ENCODE peak calls at places on chromosomes 13 and 19, in five cellular contexts. One of them, this sample, is unnamed.
A peak's percentile ranks its signal among the peaks of the same experiment; 100 is the strongest.

GRCh38 chr13:109782066-109782822 is 4.1 kb downstream of the IRS2 start:
- DNase-seq in WERI-Rb-1: no peak
- DNase-seq in naive thymus-derived CD4-positive, alpha-beta T cell: no peak
- DNase-seq in mucosa of descending colon: peak; percentile 32
- DNase-seq in cardiac fibroblast: no peak
- DNase-seq in this sample: no peak

GRCh38 chr13:20882206-20882605 is 20.3 kb downstream of the XPO4 start:
- DNase-seq in WERI-Rb-1: peak; percentile 74
- DNase-seq in naive thymus-derived CD4-positive, alpha-beta T cell: no peak
- DNase-seq in mucosa of descending colon: no peak
- DNase-seq in cardiac fibroblast: peak; percentile 14
- DNase-seq in this sample: no peak

GRCh38 chr13:47114030-47114429 is 217.2 kb upstream of the HTR2A start:
- DNase-seq in WERI-Rb-1: no peak
- DNase-seq in naive thymus-derived CD4-positive, alpha-beta T cell: no peak
- DNase-seq in mucosa of descending colon: no peak
- DNase-seq in cardiac fibroblast: peak; percentile 33
- DNase-seq in this sample: no peak

GRCh38 chr13:51726446-51727185 is 77.3 kb downstream of the DHRS12 start:
- DNase-seq in WERI-Rb-1: no peak
- DNase-seq in naive thymus-derived CD4-positive, alpha-beta T cell: no peak
- DNase-seq in mucosa of descending colon: no peak
- DNase-seq in cardiac fibroblast: peak; percentile 92
- DNase-seq in this sample: no peak

GRCh38 chr13:102642475-102642874 is 45.7 kb downstream of the TPP2 start:
- DNase-seq in WERI-Rb-1: peak; percentile 33
- DNase-seq in naive thymus-derived CD4-positive, alpha-beta T cell: no peak
- DNase-seq in mucosa of descending colon: peak; percentile 43
- DNase-seq in cardiac fibroblast: peak; percentile 10
- DNase-seq in this sample: no peak

GRCh38 chr13:39536906-39537305 is 66.1 kb downstream of the LHFPL6 start:
- DNase-seq in WERI-Rb-1: no peak
- DNase-seq in naive thymus-derived CD4-positive, alpha-beta T cell: no peak
- DNase-seq in mucosa of descending colon: no peak
- DNase-seq in cardiac fibroblast: no peak
- DNase-seq in this sample: no peak

GRCh38 chr13:97446448-97446847 is 12.5 kb downstream of the RAP2A start:
- DNase-seq in WERI-Rb-1: no peak
- DNase-seq in naive thymus-derived CD4-positive, alpha-beta T cell: no peak
- DNase-seq in mucosa of descending colon: no peak
- DNase-seq in cardiac fibroblast: no peak
- DNase-seq in this sample: no peak

GRCh38 chr19:15025237-15025636 is 24.0 kb upstream of the CASP14 start:
- DNase-seq in WERI-Rb-1: no peak
- DNase-seq in naive thymus-derived CD4-positive, alpha-beta T cell: no peak
- DNase-seq in mucosa of descending colon: no peak
- DNase-seq in cardiac fibroblast: no peak
- DNase-seq in this sample: no peak

GRCh38 chr19:290539-291521 is at the start of gene PLPP2:
- DNase-seq in WERI-Rb-1: no peak
- DNase-seq in naive thymus-derived CD4-positive, alpha-beta T cell: no peak
- DNase-seq in mucosa of descending colon: peak; percentile 83
- DNase-seq in cardiac fibroblast: peak; percentile 36
- DNase-seq in this sample: no peak

GRCh38 chr19:16330368-16330801 is 5.8 kb downstream of the KLF2 start:
- DNase-seq in WERI-Rb-1: no peak
- DNase-seq in naive thymus-derived CD4-positive, alpha-beta T cell: peak; percentile 94
- DNase-seq in mucosa of descending colon: peak; percentile 72
- DNase-seq in cardiac fibroblast: peak; percentile 81
- DNase-seq in this sample: peak; percentile 94

GRCh38 chr19:35178701-35179100 is 24.2 kb downstream of the FXYD5 start:
- DNase-seq in WERI-Rb-1: no peak
- DNase-seq in naive thymus-derived CD4-positive, alpha-beta T cell: no peak
- DNase-seq in mucosa of descending colon: no peak
- DNase-seq in cardiac fibroblast: peak; percentile 44
- DNase-seq in this sample: no peak

GRCh38 chr19:13079542-13079986 is 23.1 kb downstream of the LYL1 start:
- DNase-seq in WERI-Rb-1: no peak
- DNase-seq in naive thymus-derived CD4-positive, alpha-beta T cell: no peak
- DNase-seq in mucosa of descending colon: peak; percentile 89
- DNase-seq in cardiac fibroblast: peak; percentile 64
- DNase-seq in this sample: no peak

GRCh38 chr19:11195169-11195568 is 2.2 kb downstream of the KANK2 start:
- DNase-seq in WERI-Rb-1: no peak
- DNase-seq in naive thymus-derived CD4-positive, alpha-beta T cell: no peak
- DNase-seq in mucosa of descending colon: no peak
- DNase-seq in cardiac fibroblast: peak; percentile 35
- DNase-seq in this sample: no peak
- H3K4me3 ChIP-seq in WERI-Rb-1: no peak overlapping the region
- H3K4me3 ChIP-seq in naive thymus-derived CD4-positive, alpha-beta T cell: no peak overlapping the region
- H3K4me3 ChIP-seq in mucosa of descending colon: no peak overlapping the region
- H3K4me3 ChIP-seq in cardiac fibroblast: peak overlapping the region; percentile 90
- H3K4me3 ChIP-seq in this sample: no peak overlapping the region

GRCh38 chr13:98681017-98681416 is 71.5 kb downstream of the SLC15A1 start:
- DNase-seq in WERI-Rb-1: no peak
- DNase-seq in naive thymus-derived CD4-positive, alpha-beta T cell: no peak
- DNase-seq in mucosa of descending colon: no peak
- DNase-seq in cardiac fibroblast: peak; percentile 9
- DNase-seq in this sample: no peak
- H3K4me3 ChIP-seq in WERI-Rb-1: no peak overlapping the region
- H3K4me3 ChIP-seq in naive thymus-derived CD4-positive, alpha-beta T cell: no peak overlapping the region
- H3K4me3 ChIP-seq in mucosa of descending colon: no peak overlapping the region
- H3K4me3 ChIP-seq in cardiac fibroblast: no peak overlapping the region
- H3K4me3 ChIP-seq in this sample: no peak overlapping the region

GRCh38 chr13:29935309-29935981 is 85.0 kb upstream of the UBL3 start:
- DNase-seq in WERI-Rb-1: no peak
- DNase-seq in naive thymus-derived CD4-positive, alpha-beta T cell: peak; percentile 83
- DNase-seq in mucosa of descending colon: no peak
- DNase-seq in cardiac fibroblast: no peak
- DNase-seq in this sample: peak; percentile 56
- H3K4me3 ChIP-seq in WERI-Rb-1: no peak overlapping the region
- H3K4me3 ChIP-seq in naive thymus-derived CD4-positive, alpha-beta T cell: peak overlapping the region; percentile 61
- H3K4me3 ChIP-seq in mucosa of descending colon: no peak overlapping the region
- H3K4me3 ChIP-seq in cardiac fibroblast: no peak overlapping the region
- H3K4me3 ChIP-seq in this sample: peak overlapping the region; percentile 43

DNA sequence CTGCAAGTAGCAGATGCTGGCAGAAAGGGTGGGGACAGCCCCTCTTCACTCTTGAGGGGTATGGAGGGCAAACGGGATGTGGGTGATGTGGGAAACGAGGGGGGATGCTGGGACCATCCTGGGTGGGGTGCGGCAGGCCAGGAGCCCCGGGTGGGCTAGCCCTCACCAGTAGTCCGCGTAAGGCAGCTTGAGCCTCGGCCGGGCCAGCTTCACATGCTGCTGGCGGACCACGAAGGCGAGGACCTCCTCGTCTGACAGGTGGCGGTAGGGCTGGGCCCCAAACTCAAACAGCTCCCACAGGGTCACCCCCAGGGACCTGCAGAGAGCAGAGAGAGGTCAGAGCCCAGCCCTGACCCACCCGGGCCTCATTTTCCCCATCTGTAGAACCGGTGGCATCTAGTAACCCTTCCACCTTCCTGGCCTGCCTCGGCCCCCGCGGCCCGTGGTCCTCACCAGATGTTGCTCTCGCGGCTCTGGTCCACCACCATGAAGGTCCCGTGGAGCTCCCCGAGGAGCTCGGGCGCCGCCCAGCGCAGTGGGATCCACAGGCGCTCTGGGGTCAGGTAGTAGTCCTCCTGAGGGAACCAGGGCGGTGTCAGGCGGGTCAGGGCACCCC is 10.7 kb downstream of the LMTK3 start:
- DNase-seq in WERI-Rb-1: no peak
- DNase-seq in naive thymus-derived CD4-positive, alpha-beta T cell: no peak
- DNase-seq in mucosa of descending colon: no peak
- DNase-seq in cardiac fibroblast: no peak
- DNase-seq in this sample: no peak
- H3K4me3 ChIP-seq in WERI-Rb-1: no peak overlapping the region
- H3K4me3 ChIP-seq in naive thymus-derived CD4-positive, alpha-beta T cell: no peak overlapping the region
- H3K4me3 ChIP-seq in mucosa of descending colon: no peak overlapping the region
- H3K4me3 ChIP-seq in cardiac fibroblast: no peak overlapping the region
- H3K4me3 ChIP-seq in this sample: peak overlapping the region; percentile 0

GRCh38 chr19:11587302-11587972 is 9.8 kb upstream of the ZNF627 start:
- DNase-seq in WERI-Rb-1: peak; percentile 76
- DNase-seq in naive thymus-derived CD4-positive, alpha-beta T cell: peak; percentile 66
- DNase-seq in mucosa of descending colon: peak; percentile 85
- DNase-seq in cardiac fibroblast: peak; percentile 78
- DNase-seq in this sample: peak; percentile 65
- H3K4me3 ChIP-seq in WERI-Rb-1: no peak overlapping the region
- H3K4me3 ChIP-seq in naive thymus-derived CD4-positive, alpha-beta T cell: no peak overlapping the region
- H3K4me3 ChIP-seq in mucosa of descending colon: no peak overlapping the region
- H3K4me3 ChIP-seq in cardiac fibroblast: no peak overlapping the region
- H3K4me3 ChIP-seq in this sample: no peak overlapping the region

GRCh38 chr19:22052644-22053013 is 345 bp downstream of the ZNF257 start:
- DNase-seq in WERI-Rb-1: no peak
- DNase-seq in naive thymus-derived CD4-positive, alpha-beta T cell: no peak
- DNase-seq in mucosa of descending colon: no peak
- DNase-seq in cardiac fibroblast: no peak
- DNase-seq in this sample: peak; percentile 4
- H3K4me3 ChIP-seq in WERI-Rb-1: peak overlapping the region; percentile 19
- H3K4me3 ChIP-seq in naive thymus-derived CD4-positive, alpha-beta T cell: peak overlapping the region; percentile 76
- H3K4me3 ChIP-seq in mucosa of descending colon: no peak overlapping the region
- H3K4me3 ChIP-seq in cardiac fibroblast: peak overlapping the region; percentile 33
- H3K4me3 ChIP-seq in this sample: peak overlapping the region; percentile 82

GRCh38 chr19:57511484-57511883 is 11.7 kb downstream of the ZNF773 start:
- DNase-seq in WERI-Rb-1: no peak
- DNase-seq in naive thymus-derived CD4-positive, alpha-beta T cell: no peak
- DNase-seq in mucosa of descending colon: no peak
- DNase-seq in cardiac fibroblast: no peak
- DNase-seq in this sample: no peak

GRCh38 chr19:57506163-57506562 is 6.4 kb downstream of the ZNF773 start:
- DNase-seq in WERI-Rb-1: no peak
- DNase-seq in naive thymus-derived CD4-positive, alpha-beta T cell: no peak
- DNase-seq in mucosa of descending colon: no peak
- DNase-seq in cardiac fibroblast: no peak
- DNase-seq in this sample: no peak
- H3K4me3 ChIP-seq in WERI-Rb-1: no peak overlapping the region
- H3K4me3 ChIP-seq in naive thymus-derived CD4-positive, alpha-beta T cell: no peak overlapping the region
- H3K4me3 ChIP-seq in mucosa of descending colon: no peak overlapping the region
- H3K4me3 ChIP-seq in cardiac fibroblast: no peak overlapping the region
- H3K4me3 ChIP-seq in this sample: no peak overlapping the region

GRCh38 chr13:66994097-66994496 is 236.0 kb downstream of the PCDH9 start:
- DNase-seq in WERI-Rb-1: peak; percentile 68
- DNase-seq in naive thymus-derived CD4-positive, alpha-beta T cell: peak; percentile 3
- DNase-seq in mucosa of descending colon: peak; percentile 24
- DNase-seq in cardiac fibroblast: peak; percentile 83
- DNase-seq in this sample: no peak
- H3K4me3 ChIP-seq in WERI-Rb-1: peak overlapping the region; percentile 36
- H3K4me3 ChIP-seq in naive thymus-derived CD4-positive, alpha-beta T cell: no peak overlapping the region
- H3K4me3 ChIP-seq in mucosa of descending colon: no peak overlapping the region
- H3K4me3 ChIP-seq in cardiac fibroblast: peak overlapping the region; percentile 4
- H3K4me3 ChIP-seq in this sample: no peak overlapping the region